ENCODE peak calls at places on chromosomes 2 and 18, in six cellular contexts. D, G, X, I, B and R are unnamed samples.

GRCh38 chr2:41933585-41934322 is 114.1 kb upstream of the PKDCC start:
- DNase-seq in G (peak; percentile 79), I (peak; percentile 86), B (no peak), D (no peak), X (no peak), R (no peak)

GRCh38 chr2:58834404-58834803 is 593.3 kb upstream of the FANCL start:
- DNase-seq in I (peak; percentile 23), G (no peak), D (no peak), X (no peak), B (no peak), R (no peak)

GRCh38 chr18:63177822-63178525 is 141.6 kb downstream of the BCL2 start:
- DNase-seq in D (no peak), I (no peak), G (no peak), X (no peak), B (no peak), R (no peak)

GRCh38 chr2:204110250-204111183 is 174.0 kb downstream of the ICOS start:
- DNase-seq in D (no peak), G (no peak), X (no peak), I (no peak), B (no peak), R (no peak)

GRCh38 chr2:223051580-223052375 is at the start of gene KCNE4:
- DNase-seq in I (no peak), G (peak; percentile 68), B (no peak), X (peak; percentile 53), D (no peak), R (no peak)

GRCh38 chr18:50306944-50307343 is 19.5 kb upstream of the CXXC1 start:
- DNase-seq in B (no peak), G (no peak), X (no peak), I (peak; percentile 83), D (no peak), R (no peak)

GRCh38 chr2:201257941-201258665 is 2.2 kb upstream of the CASP8 start:
- DNase-seq in I (peak; percentile 57), B (no peak), G (peak; percentile 63), X (peak; percentile 44), D (peak; percentile 82), R (peak; percentile 58)

GRCh38 chr2:100603945-100604633 is 41.3 kb downstream of the PDCL3 start:
- DNase-seq in I (no peak), B (no peak), D (no peak), X (peak; percentile 50), G (no peak), R (no peak)

GRCh38 chr2:190765386-190766173 is 115.0 kb upstream of the GLS start:
- DNase-seq in G (no peak), I (no peak), X (no peak), D (no peak), B (no peak), R (no peak)

GRCh38 chr2:128329607-128330006 is 10.9 kb upstream of the HS6ST1 start:
- DNase-seq in B (no peak), D (no peak), G (no peak), X (no peak), I (no peak), R (no peak)

GRCh38 chr2:149017116-149017985 is 21.1 kb upstream of the LYPD6B start:
- DNase-seq in D (peak; percentile 86), X (peak; percentile 89), B (peak; percentile 86), G (peak; percentile 75), I (peak; percentile 72), R (peak; percentile 56)

GRCh38 chr2:172021074-172021931 is 21.6 kb downstream of the METAP1D start:
- DNase-seq in X (no peak), B (no peak), D (no peak), G (no peak), I (no peak), R (no peak)

GRCh38 chr2:864501-865106 is 86.0 kb upstream of the SNTG2 start:
- DNase-seq in I (no peak), X (no peak), B (no peak), D (no peak), G (no peak), R (no peak)

GRCh38 chr18:66587430-66587829 is 16.5 kb downstream of the CDH19 start:
- DNase-seq in D (no peak), I (no peak), X (no peak), G (no peak), B (no peak), R (no peak)

GRCh38 chr2:174510583-174511189 is 23.9 kb upstream of the GPR155 start:
- DNase-seq in X (no peak), G (no peak), D (no peak), B (no peak), I (no peak), R (no peak)

GRCh38 chr2:71559080-71559827 is 105.9 kb downstream of the DYSF start:
- DNase-seq in D (no peak), I (no peak), X (no peak), G (no peak), B (no peak), R (no peak)

GRCh38 chr18:11411021-11411420 is 198.4 kb upstream of the SLC35G4 start:
- DNase-seq in X (no peak), G (no peak), D (no peak), B (no peak), I (no peak), R (no peak)

GRCh38 chr2:230447455-230448451 is 31.8 kb downstream of the SP100 start:
- DNase-seq in D (no peak), I (no peak), G (no peak), B (no peak), X (peak; percentile 35), R (no peak)

GRCh38 chr2:2187196-2187595 is 143.9 kb downstream of the MYT1L start:
- DNase-seq in I (no peak), X (peak; percentile 52), G (no peak), B (peak; percentile 29), D (no peak), R (no peak)

GRCh38 chr18:79884963-79885728 is 66.3 kb downstream of the SLC66A2 start:
- DNase-seq in B (no peak), D (peak; percentile 57), X (no peak), I (no peak), G (no peak), R (no peak)

GRCh38 chr18:9048808-9049494 is 53.5 kb upstream of the NDUFV2 start:
- DNase-seq in X (no peak), B (no peak), I (no peak), D (no peak), G (no peak), R (no peak)

GRCh38 chr2:183070942-183071844 is 7.4 kb upstream of the DUSP19 start:
- DNase-seq in G (no peak), X (peak; percentile 33), I (no peak), D (no peak), B (peak; percentile 70), R (peak; percentile 35)

GRCh38 chr2:189559579-189560272 is 20.9 kb downstream of the SLC40A1 start:
- DNase-seq in I (no peak), X (no peak), G (peak; percentile 59), D (no peak), B (no peak), R (peak; percentile 42)